ENCODE peak calls at places on chromosome 9, in seven cellular contexts. L is mesendoderm, S is neuronal stem cell, M is H1, E is H9, I is mesenchymal stem cell, G is trophoblast cell. K is an unnamed sample.

GRCh38 chr9:114671605-114672004 is 10.4 kb downstream of the TEX48 start:
- DNase-seq in L (no peak), S (no peak), M (no peak), E (no peak), I (no peak), G (no peak), K (no peak)

GRCh38 chr9:120610975-120611689 is 31.2 kb upstream of the CDK5RAP2 start:
- DNase-seq in L (peak), S (no peak), M (no peak), E (no peak), I (no peak), G (no peak), K (no peak)

GRCh38 chr9:125468646-125469045 is 207.0 kb downstream of the GAPVD1 start:
- DNase-seq in L (no peak), S (no peak), M (no peak), E (no peak), I (no peak), G (no peak), K (no peak)

GRCh38 chr9:127494304-127494702 is 43.0 kb downstream of the LRSAM1 start:
- DNase-seq in L (no peak), S (no peak), M (no peak), E (no peak), I (no peak), G (no peak), K (no peak)

GRCh38 chr9:93134018-93134739 is at the start of gene NINJ1:
- DNase-seq in L (peak), S (peak), M (no peak), E (peak), I (peak), G (peak), K (peak)

GRCh38 chr9:4225291-4226119 is 74.4 kb downstream of the GLIS3 start:
- DNase-seq in L (no peak), S (no peak), M (no peak), E (no peak), I (peak), G (peak), K (peak)

GRCh38 chr9:105879181-105879580 is 184.8 kb downstream of the TMEM38B start:
- DNase-seq in L (peak), S (no peak), M (no peak), E (no peak), I (no peak), G (no peak), K (no peak)

GRCh38 chr9:124559871-124560270 is 52.7 kb upstream of the NR5A1 start:
- DNase-seq in L (no peak), S (no peak), M (no peak), E (no peak), I (peak), G (peak), K (peak)

GRCh38 chr9:132055756-132056155 is 23.9 kb downstream of the MED27 start:
- DNase-seq in L (no peak), S (no peak), M (no peak), E (no peak), I (no peak), G (no peak), K (no peak)

GRCh38 chr9:132743886-132744544 is 73.8 kb downstream of the GTF3C4 start:
- DNase-seq in L (no peak), S (peak), M (no peak), E (no peak), I (no peak), G (no peak), K (no peak)

GRCh38 chr9:91241909-91242308 is 119.8 kb downstream of the AUH start:
- DNase-seq in L (no peak), S (no peak), M (no peak), E (no peak), I (no peak), G (no peak), K (peak)

GRCh38 chr9:18863821-18864220 is 169.2 kb downstream of the SAXO1 start:
- DNase-seq in L (no peak), S (no peak), M (no peak), E (no peak), I (no peak), G (no peak), K (no peak)

GRCh38 chr9:126793686-126794417 is 11.0 kb upstream of the ZBTB43 start:
- DNase-seq in L (no peak), S (no peak), M (no peak), E (no peak), I (no peak), G (peak), K (no peak)

GRCh38 chr9:109311281-109311680 is 9.6 kb downstream of the EPB41L4B start:
- DNase-seq in L (no peak), S (no peak), M (no peak), E (no peak), I (no peak), G (no peak), K (peak)

GRCh38 chr9:91177661-91178280 is 183.9 kb downstream of the AUH start:
- DNase-seq in L (no peak), S (no peak), M (no peak), E (no peak), I (no peak), G (no peak), K (peak)

GRCh38 chr9:89425921-89426388 is 72.0 kb downstream of the SEMA4D start:
- DNase-seq in L (no peak), S (no peak), M (no peak), E (no peak), I (no peak), G (no peak), K (no peak)

GRCh38 chr9:21782207-21782606 is 20.2 kb upstream of the MTAP start:
- DNase-seq in L (no peak), S (no peak), M (no peak), E (no peak), I (no peak), G (peak), K (no peak)

GRCh38 chr9:13078164-13078563 is 201.3 kb downstream of the MPDZ start:
- DNase-seq in L (no peak), S (no peak), M (no peak), E (no peak), I (peak), G (peak), K (no peak)

GRCh38 chr9:112283854-112284253 is 49.6 kb downstream of the PTBP3 start:
- DNase-seq in L (peak), S (no peak), M (no peak), E (no peak), I (no peak), G (no peak), K (no peak)

GRCh38 chr9:111926421-111926875 is 29.8 kb downstream of the UGCG start:
- DNase-seq in L (no peak), S (no peak), M (no peak), E (no peak), I (peak), G (no peak), K (peak)

GRCh38 chr9:112361602-112362001 is 18.3 kb upstream of the HSDL2 start:
- DNase-seq in L (peak), S (no peak), M (no peak), E (no peak), I (peak), G (peak), K (peak)

GRCh38 chr9:127877566-127877998 is at the start of gene AK1:
- DNase-seq in L (peak), S (peak), M (no peak), E (peak), I (peak), G (peak), K (peak)

GRCh38 chr9:99134893-99135341 is 30.0 kb downstream of the TGFBR1 start:
- DNase-seq in L (no peak), S (no peak), M (no peak), E (no peak), I (peak), G (no peak), K (peak)

GRCh38 chr9:117725426-117725887 is 21.3 kb downstream of the TLR4 start:
- DNase-seq in L (no peak), S (no peak), M (no peak), E (no peak), I (peak), G (peak), K (no peak)

GRCh38 chr9:128169925-128170324 is 9.9 kb downstream of the BBLN start:
- DNase-seq in L (no peak), S (no peak), M (no peak), E (no peak), I (no peak), G (no peak), K (no peak)

GRCh38 chr9:36086442-36086841 is 49.7 kb downstream of the RECK start:
- DNase-seq in L (no peak), S (no peak), M (no peak), E (no peak), I (no peak), G (no peak), K (no peak)

GRCh38 chr9:98577446-98577845 is 131.3 kb downstream of the GABBR2 start:
- DNase-seq in L (no peak), S (no peak), M (no peak), E (no peak), I (no peak), G (no peak), K (no peak)

GRCh38 chr9:78592866-78593265 is 295.9 kb downstream of the PSAT1 start:
- DNase-seq in L (no peak), S (no peak), M (no peak), E (no peak), I (no peak), G (peak), K (peak)

GRCh38 chr9:134442087-134442470 is 115.8 kb downstream of the RXRA start:
- DNase-seq in L (no peak), S (no peak), M (no peak), E (no peak), I (no peak), G (peak), K (no peak)

GRCh38 chr9:99824378-99825157 is 2.9 kb downstream of the NR4A3 start:
- DNase-seq in L (peak), S (peak), M (no peak), E (peak), I (peak), G (no peak), K (no peak)

GRCh38 chr9:95137587-95138145 is 179.8 kb downstream of the FANCC start:
- DNase-seq in L (no peak), S (no peak), M (no peak), E (no peak), I (no peak), G (no peak), K (no peak)

GRCh38 chr9:33934188-33934878 is 114.4 kb downstream of the UBAP2 start:
- DNase-seq in L (no peak), S (no peak), M (no peak), E (no peak), I (no peak), G (no peak), K (no peak)

GRCh38 chr9:83937861-83938455 is 16.7 kb upstream of the KIF27 start:
- DNase-seq in L (peak), S (peak), M (no peak), E (no peak), I (peak), G (peak), K (peak)

GRCh38 chr9:93588641-93589609 is 12.5 kb downstream of the PHF2 start:
- DNase-seq in L (no peak), S (no peak), M (no peak), E (no peak), I (peak), G (no peak), K (peak)

GRCh38 chr9:14395300-14396082 is 81.5 kb upstream of the NFIB start:
- DNase-seq in L (no peak), S (no peak), M (no peak), E (no peak), I (no peak), G (no peak), K (no peak)

GRCh38 chr9:137114613-137115393 is at the start of gene DPP7:
- DNase-seq in L (no peak), S (no peak), M (no peak), E (no peak), I (peak), G (peak), K (peak)

GRCh38 chr9:137114220-137114612 is 317 bp downstream of the DPP7 start:
- DNase-seq in L (no peak), S (no peak), M (no peak), E (no peak), I (no peak), G (no peak), K (no peak)

GRCh38 chr9:137116728-137117127 is 2.2 kb upstream of the DPP7 start:
- DNase-seq in L (no peak), S (no peak), M (no peak), E (no peak), I (no peak), G (peak), K (no peak)

GRCh38 chr9:137116027-137116507 is 1.5 kb upstream of the DPP7 start:
- DNase-seq in L (no peak), S (no peak), M (no peak), E (no peak), I (no peak), G (no peak), K (no peak)

GRCh38 chr9:137115394-137116026 is 977 bp upstream of the DPP7 start:
- DNase-seq in L (no peak), S (no peak), M (no peak), E (no peak), I (no peak), G (no peak), K (no peak)
- H3K4ac ChIP-seq in L (no peak), S (peak), M (no peak), E (no peak), I (no peak), G (no peak), K (no peak)

GRCh38 chr9:73259086-73259696 is 107.5 kb downstream of the ANXA1 start:
- DNase-seq in L (no peak), S (no peak), M (no peak), E (no peak), I (no peak), G (no peak), K (no peak)
- H3K4ac ChIP-seq in L (no peak), S (no peak), M (no peak), E (no peak), I (no peak), G (no peak), K (no peak)

GRCh38 chr9:102237520-102237919 is 499.1 kb upstream of the GRIN3A start:
- DNase-seq in L (no peak), S (no peak), M (no peak), E (no peak), I (no peak), G (no peak), K (no peak)

DNA sequence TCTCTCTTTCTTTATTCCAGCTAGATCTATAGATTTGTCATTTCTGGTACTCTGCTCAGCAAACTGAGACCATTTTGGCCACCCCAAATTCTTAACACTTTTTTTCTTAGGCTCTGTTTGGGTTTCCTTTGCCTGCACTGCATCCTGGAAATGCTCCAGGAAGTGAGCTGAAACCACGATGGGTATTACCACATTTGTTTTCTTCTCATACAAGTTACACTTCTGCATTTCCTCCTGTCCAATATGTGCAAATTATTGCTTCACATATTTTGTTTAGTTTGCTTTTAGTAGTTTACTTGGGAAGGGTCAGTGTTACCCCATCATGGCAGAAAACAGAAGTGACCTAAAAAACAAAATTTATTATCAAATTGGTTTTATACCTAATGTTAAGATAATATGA is 498.6 kb upstream of the GRIN3A start:
- DNase-seq in L (no peak), S (no peak), M (no peak), E (no peak), I (no peak), G (no peak), K (no peak)
- H3K4ac ChIP-seq in L (no peak), S (no peak), M (no peak), E (no peak), I (no peak), G (no peak), K (no peak)

GRCh38 chr9:25542319-25542718 is 135.9 kb downstream of the TUSC1 start:
- DNase-seq in L (no peak), S (no peak), M (no peak), E (no peak), I (no peak), G (peak), K (no peak)
- H3K4ac ChIP-seq in L (no peak), S (no peak), M (no peak), E (no peak), I (no peak), G (no peak), K (no peak)

DNA sequence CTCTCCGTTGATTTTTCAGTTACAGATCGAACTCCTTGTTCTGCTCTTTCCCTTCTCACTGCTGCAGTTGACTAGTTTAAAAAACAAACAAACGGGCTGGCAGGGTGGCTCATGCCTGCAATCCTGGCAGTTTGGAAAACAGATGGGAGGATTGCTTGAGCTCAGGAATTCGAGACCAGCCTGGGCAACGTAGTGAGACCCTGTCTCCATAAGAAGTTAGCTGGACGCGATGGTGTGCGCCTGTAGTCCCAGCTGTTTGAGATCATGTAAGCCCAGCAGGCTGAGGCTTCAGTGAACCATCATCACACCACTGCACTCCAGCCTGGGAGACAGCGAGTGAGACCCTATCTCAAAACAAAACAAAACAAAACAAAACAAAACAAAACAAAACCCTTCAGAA is 51.4 kb upstream of the NCS1 start:
- DNase-seq in L (no peak), S (no peak), M (no peak), E (no peak), I (no peak), G (no peak), K (no peak)
- H3K4ac ChIP-seq in L (no peak), S (no peak), M (no peak), E (no peak), I (no peak), G (no peak), K (no peak)